ENCODE peak calls at places on chromosomes 4 and X, in nine cellular contexts. One of them, this sample, is unnamed.

GRCh38 chrX:47245156-47245555 is 12.3 kb downstream of the USP11 start:
- DNase-seq in stimulated activated CD8-positive, alpha-beta memory T cell treated with anti-CD3 and anti-CD28 coated beads, Interleukin-12 subunit alpha, Interleukin-12 subunit beta, amount 100 ng/mL, for 4 hours: no peak
- DNase-seq in activated CD8-positive, alpha-beta memory T cell treated with anti-CD3 and anti-CD28 coated beads, Interleukin-2, amount 50 U/mL, for 48 hours: no peak
- DNase-seq in stimulated activated CD4-positive, alpha-beta T cell treated with anti-CD3 and anti-CD28 coated beads, Interleukin-4, amount 100 ng/mL, for 1 hour: no peak
- DNase-seq in left ventricle myocardium inferior: no peak
- DNase-seq in smooth muscle cell of the brain vasculature: no peak
- DNase-seq in fibroblast of lung: no peak
- DNase-seq in cardiac septum: peak; percentile 44
- DNase-seq in hypothalamus: no peak
- DNase-seq in this sample: no peak

GRCh38 chr4:122309988-122310626 is 68.7 kb upstream of the ADAD1 start:
- DNase-seq in stimulated activated CD8-positive, alpha-beta memory T cell treated with anti-CD3 and anti-CD28 coated beads, Interleukin-12 subunit alpha, Interleukin-12 subunit beta, amount 100 ng/mL, for 4 hours: no peak
- DNase-seq in smooth muscle cell of the brain vasculature: no peak
- DNase-seq in left ventricle myocardium inferior: no peak
- DNase-seq in hypothalamus: no peak
- DNase-seq in fibroblast of lung: peak; percentile 47
- DNase-seq in activated CD8-positive, alpha-beta memory T cell treated with anti-CD3 and anti-CD28 coated beads, Interleukin-2, amount 50 U/mL, for 48 hours: no peak
- DNase-seq in stimulated activated CD4-positive, alpha-beta T cell treated with anti-CD3 and anti-CD28 coated beads, Interleukin-4, amount 100 ng/mL, for 1 hour: no peak
- DNase-seq in cardiac septum: no peak
- DNase-seq in this sample: no peak

GRCh38 chrX:153944140-153944799 is at the start of gene RENBP:
- DNase-seq in activated CD8-positive, alpha-beta memory T cell treated with anti-CD3 and anti-CD28 coated beads, Interleukin-2, amount 50 U/mL, for 48 hours: no peak
- DNase-seq in left ventricle myocardium inferior: peak; percentile 61
- DNase-seq in fibroblast of lung: no peak
- DNase-seq in smooth muscle cell of the brain vasculature: no peak
- DNase-seq in stimulated activated CD4-positive, alpha-beta T cell treated with anti-CD3 and anti-CD28 coated beads, Interleukin-4, amount 100 ng/mL, for 1 hour: peak; percentile 47
- DNase-seq in cardiac septum: peak; percentile 91
- DNase-seq in hypothalamus: no peak
- DNase-seq in stimulated activated CD8-positive, alpha-beta memory T cell treated with anti-CD3 and anti-CD28 coated beads, Interleukin-12 subunit alpha, Interleukin-12 subunit beta, amount 100 ng/mL, for 4 hours: no peak
- DNase-seq in this sample: no peak

GRCh38 chr4:153916273-153916755 is 127.4 kb upstream of the SFRP2 start:
- DNase-seq in stimulated activated CD8-positive, alpha-beta memory T cell treated with anti-CD3 and anti-CD28 coated beads, Interleukin-12 subunit alpha, Interleukin-12 subunit beta, amount 100 ng/mL, for 4 hours: no peak
- DNase-seq in cardiac septum: no peak
- DNase-seq in stimulated activated CD4-positive, alpha-beta T cell treated with anti-CD3 and anti-CD28 coated beads, Interleukin-4, amount 100 ng/mL, for 1 hour: peak; percentile 7
- DNase-seq in left ventricle myocardium inferior: no peak
- DNase-seq in activated CD8-positive, alpha-beta memory T cell treated with anti-CD3 and anti-CD28 coated beads, Interleukin-2, amount 50 U/mL, for 48 hours: peak; percentile 56
- DNase-seq in fibroblast of lung: no peak
- DNase-seq in hypothalamus: no peak
- DNase-seq in smooth muscle cell of the brain vasculature: no peak
- DNase-seq in this sample: no peak

GRCh38 chr4:39324446-39324845 is 41.7 kb downstream of the RFC1 start:
- DNase-seq in hypothalamus: no peak
- DNase-seq in stimulated activated CD8-positive, alpha-beta memory T cell treated with anti-CD3 and anti-CD28 coated beads, Interleukin-12 subunit alpha, Interleukin-12 subunit beta, amount 100 ng/mL, for 4 hours: no peak
- DNase-seq in activated CD8-positive, alpha-beta memory T cell treated with anti-CD3 and anti-CD28 coated beads, Interleukin-2, amount 50 U/mL, for 48 hours: no peak
- DNase-seq in smooth muscle cell of the brain vasculature: no peak
- DNase-seq in fibroblast of lung: no peak
- DNase-seq in left ventricle myocardium inferior: no peak
- DNase-seq in stimulated activated CD4-positive, alpha-beta T cell treated with anti-CD3 and anti-CD28 coated beads, Interleukin-4, amount 100 ng/mL, for 1 hour: no peak
- DNase-seq in cardiac septum: no peak
- DNase-seq in this sample: no peak

GRCh38 chr4:92270908-92271307 is 32.9 kb upstream of the GRID2 start:
- DNase-seq in activated CD8-positive, alpha-beta memory T cell treated with anti-CD3 and anti-CD28 coated beads, Interleukin-2, amount 50 U/mL, for 48 hours: no peak
- DNase-seq in smooth muscle cell of the brain vasculature: no peak
- DNase-seq in stimulated activated CD8-positive, alpha-beta memory T cell treated with anti-CD3 and anti-CD28 coated beads, Interleukin-12 subunit alpha, Interleukin-12 subunit beta, amount 100 ng/mL, for 4 hours: no peak
- DNase-seq in fibroblast of lung: no peak
- DNase-seq in stimulated activated CD4-positive, alpha-beta T cell treated with anti-CD3 and anti-CD28 coated beads, Interleukin-4, amount 100 ng/mL, for 1 hour: no peak
- DNase-seq in cardiac septum: no peak
- DNase-seq in hypothalamus: no peak
- DNase-seq in left ventricle myocardium inferior: no peak
- DNase-seq in this sample: no peak

GRCh38 chrX:138018145-138018799 is 452.3 kb downstream of the ZIC3 start:
- DNase-seq in stimulated activated CD8-positive, alpha-beta memory T cell treated with anti-CD3 and anti-CD28 coated beads, Interleukin-12 subunit alpha, Interleukin-12 subunit beta, amount 100 ng/mL, for 4 hours: no peak
- DNase-seq in fibroblast of lung: peak; percentile 5
- DNase-seq in hypothalamus: no peak
- DNase-seq in smooth muscle cell of the brain vasculature: no peak
- DNase-seq in cardiac septum: no peak
- DNase-seq in stimulated activated CD4-positive, alpha-beta T cell treated with anti-CD3 and anti-CD28 coated beads, Interleukin-4, amount 100 ng/mL, for 1 hour: no peak
- DNase-seq in left ventricle myocardium inferior: no peak
- DNase-seq in activated CD8-positive, alpha-beta memory T cell treated with anti-CD3 and anti-CD28 coated beads, Interleukin-2, amount 50 U/mL, for 48 hours: no peak
- DNase-seq in this sample: no peak

GRCh38 chr4:76655566-76656479 is 220.8 kb downstream of the SHROOM3 start:
- DNase-seq in smooth muscle cell of the brain vasculature: no peak
- DNase-seq in hypothalamus: no peak
- DNase-seq in cardiac septum: no peak
- DNase-seq in stimulated activated CD8-positive, alpha-beta memory T cell treated with anti-CD3 and anti-CD28 coated beads, Interleukin-12 subunit alpha, Interleukin-12 subunit beta, amount 100 ng/mL, for 4 hours: no peak
- DNase-seq in activated CD8-positive, alpha-beta memory T cell treated with anti-CD3 and anti-CD28 coated beads, Interleukin-2, amount 50 U/mL, for 48 hours: no peak
- DNase-seq in left ventricle myocardium inferior: no peak
- DNase-seq in stimulated activated CD4-positive, alpha-beta T cell treated with anti-CD3 and anti-CD28 coated beads, Interleukin-4, amount 100 ng/mL, for 1 hour: no peak
- DNase-seq in fibroblast of lung: no peak
- DNase-seq in this sample: no peak

GRCh38 chrX:47179221-47179927 is 14.3 kb upstream of the UBA1 start:
- DNase-seq in cardiac septum: peak; percentile 82
- DNase-seq in activated CD8-positive, alpha-beta memory T cell treated with anti-CD3 and anti-CD28 coated beads, Interleukin-2, amount 50 U/mL, for 48 hours: no peak
- DNase-seq in fibroblast of lung: no peak
- DNase-seq in left ventricle myocardium inferior: peak; percentile 54
- DNase-seq in stimulated activated CD4-positive, alpha-beta T cell treated with anti-CD3 and anti-CD28 coated beads, Interleukin-4, amount 100 ng/mL, for 1 hour: no peak
- DNase-seq in hypothalamus: no peak
- DNase-seq in smooth muscle cell of the brain vasculature: no peak
- DNase-seq in stimulated activated CD8-positive, alpha-beta memory T cell treated with anti-CD3 and anti-CD28 coated beads, Interleukin-12 subunit alpha, Interleukin-12 subunit beta, amount 100 ng/mL, for 4 hours: no peak
- DNase-seq in this sample: no peak

GRCh38 chr4:36303430-36304137 is 22.2 kb downstream of the DTHD1 start:
- DNase-seq in activated CD8-positive, alpha-beta memory T cell treated with anti-CD3 and anti-CD28 coated beads, Interleukin-2, amount 50 U/mL, for 48 hours: no peak
- DNase-seq in cardiac septum: no peak
- DNase-seq in stimulated activated CD8-positive, alpha-beta memory T cell treated with anti-CD3 and anti-CD28 coated beads, Interleukin-12 subunit alpha, Interleukin-12 subunit beta, amount 100 ng/mL, for 4 hours: no peak
- DNase-seq in left ventricle myocardium inferior: no peak
- DNase-seq in fibroblast of lung: no peak
- DNase-seq in hypothalamus: no peak
- DNase-seq in stimulated activated CD4-positive, alpha-beta T cell treated with anti-CD3 and anti-CD28 coated beads, Interleukin-4, amount 100 ng/mL, for 1 hour: no peak
- DNase-seq in smooth muscle cell of the brain vasculature: no peak
- DNase-seq in this sample: no peak

GRCh38 chr4:114606240-114606639 is 7.6 kb downstream of the UGT8 start:
- DNase-seq in stimulated activated CD4-positive, alpha-beta T cell treated with anti-CD3 and anti-CD28 coated beads, Interleukin-4, amount 100 ng/mL, for 1 hour: no peak
- DNase-seq in hypothalamus: no peak
- DNase-seq in stimulated activated CD8-positive, alpha-beta memory T cell treated with anti-CD3 and anti-CD28 coated beads, Interleukin-12 subunit alpha, Interleukin-12 subunit beta, amount 100 ng/mL, for 4 hours: no peak
- DNase-seq in left ventricle myocardium inferior: no peak
- DNase-seq in activated CD8-positive, alpha-beta memory T cell treated with anti-CD3 and anti-CD28 coated beads, Interleukin-2, amount 50 U/mL, for 48 hours: no peak
- DNase-seq in smooth muscle cell of the brain vasculature: no peak
- DNase-seq in fibroblast of lung: no peak
- DNase-seq in cardiac septum: no peak
- DNase-seq in this sample: no peak

GRCh38 chrX:49041683-49042529 is 1.3 kb downstream of the TFE3 start:
- DNase-seq in hypothalamus: no peak
- DNase-seq in stimulated activated CD8-positive, alpha-beta memory T cell treated with anti-CD3 and anti-CD28 coated beads, Interleukin-12 subunit alpha, Interleukin-12 subunit beta, amount 100 ng/mL, for 4 hours: no peak
- DNase-seq in activated CD8-positive, alpha-beta memory T cell treated with anti-CD3 and anti-CD28 coated beads, Interleukin-2, amount 50 U/mL, for 48 hours: no peak
- DNase-seq in left ventricle myocardium inferior: peak; percentile 17
- DNase-seq in fibroblast of lung: peak; percentile 56
- DNase-seq in cardiac septum: no peak
- DNase-seq in stimulated activated CD4-positive, alpha-beta T cell treated with anti-CD3 and anti-CD28 coated beads, Interleukin-4, amount 100 ng/mL, for 1 hour: no peak
- DNase-seq in smooth muscle cell of the brain vasculature: no peak
- DNase-seq in this sample: no peak

GRCh38 chr4:139558235-139559094 is 2.4 kb upstream of the SETD7 start:
- DNase-seq in left ventricle myocardium inferior: no peak
- DNase-seq in smooth muscle cell of the brain vasculature: no peak
- DNase-seq in fibroblast of lung: no peak
- DNase-seq in hypothalamus: no peak
- DNase-seq in activated CD8-positive, alpha-beta memory T cell treated with anti-CD3 and anti-CD28 coated beads, Interleukin-2, amount 50 U/mL, for 48 hours: no peak
- DNase-seq in stimulated activated CD4-positive, alpha-beta T cell treated with anti-CD3 and anti-CD28 coated beads, Interleukin-4, amount 100 ng/mL, for 1 hour: no peak
- DNase-seq in stimulated activated CD8-positive, alpha-beta memory T cell treated with anti-CD3 and anti-CD28 coated beads, Interleukin-12 subunit alpha, Interleukin-12 subunit beta, amount 100 ng/mL, for 4 hours: no peak
- DNase-seq in cardiac septum: no peak
- DNase-seq in this sample: no peak

GRCh38 chr4:185933078-185933581 is 121.1 kb upstream of the SORBS2 start:
- DNase-seq in hypothalamus: no peak
- DNase-seq in left ventricle myocardium inferior: no peak
- DNase-seq in stimulated activated CD8-positive, alpha-beta memory T cell treated with anti-CD3 and anti-CD28 coated beads, Interleukin-12 subunit alpha, Interleukin-12 subunit beta, amount 100 ng/mL, for 4 hours: no peak
- DNase-seq in smooth muscle cell of the brain vasculature: no peak
- DNase-seq in activated CD8-positive, alpha-beta memory T cell treated with anti-CD3 and anti-CD28 coated beads, Interleukin-2, amount 50 U/mL, for 48 hours: no peak
- DNase-seq in fibroblast of lung: no peak
- DNase-seq in cardiac septum: no peak
- DNase-seq in stimulated activated CD4-positive, alpha-beta T cell treated with anti-CD3 and anti-CD28 coated beads, Interleukin-4, amount 100 ng/mL, for 1 hour: no peak
- DNase-seq in this sample: no peak

GRCh38 chrX:87805829-87806490 is 288.4 kb downstream of the KLHL4 start:
- DNase-seq in cardiac septum: no peak
- DNase-seq in fibroblast of lung: no peak
- DNase-seq in stimulated activated CD4-positive, alpha-beta T cell treated with anti-CD3 and anti-CD28 coated beads, Interleukin-4, amount 100 ng/mL, for 1 hour: no peak
- DNase-seq in left ventricle myocardium inferior: no peak
- DNase-seq in hypothalamus: no peak
- DNase-seq in activated CD8-positive, alpha-beta memory T cell treated with anti-CD3 and anti-CD28 coated beads, Interleukin-2, amount 50 U/mL, for 48 hours: no peak
- DNase-seq in smooth muscle cell of the brain vasculature: no peak
- DNase-seq in stimulated activated CD8-positive, alpha-beta memory T cell treated with anti-CD3 and anti-CD28 coated beads, Interleukin-12 subunit alpha, Interleukin-12 subunit beta, amount 100 ng/mL, for 4 hours: no peak
- DNase-seq in this sample: no peak

GRCh38 chr4:83771113-83771705 is 235.3 kb downstream of the GPAT3 start:
- DNase-seq in smooth muscle cell of the brain vasculature: peak; percentile 36
- DNase-seq in hypothalamus: no peak
- DNase-seq in left ventricle myocardium inferior: peak; percentile 27
- DNase-seq in fibroblast of lung: peak; percentile 29
- DNase-seq in stimulated activated CD4-positive, alpha-beta T cell treated with anti-CD3 and anti-CD28 coated beads, Interleukin-4, amount 100 ng/mL, for 1 hour: no peak
- DNase-seq in cardiac septum: no peak
- DNase-seq in stimulated activated CD8-positive, alpha-beta memory T cell treated with anti-CD3 and anti-CD28 coated beads, Interleukin-12 subunit alpha, Interleukin-12 subunit beta, amount 100 ng/mL, for 4 hours: no peak
- DNase-seq in activated CD8-positive, alpha-beta memory T cell treated with anti-CD3 and anti-CD28 coated beads, Interleukin-2, amount 50 U/mL, for 48 hours: no peak
- DNase-seq in this sample: peak; percentile 54

GRCh38 chr4:185932491-185932890 is 120.5 kb upstream of the SORBS2 start:
- DNase-seq in left ventricle myocardium inferior: no peak
- DNase-seq in smooth muscle cell of the brain vasculature: peak; percentile 76
- DNase-seq in stimulated activated CD8-positive, alpha-beta memory T cell treated with anti-CD3 and anti-CD28 coated beads, Interleukin-12 subunit alpha, Interleukin-12 subunit beta, amount 100 ng/mL, for 4 hours: no peak
- DNase-seq in hypothalamus: no peak
- DNase-seq in cardiac septum: no peak
- DNase-seq in activated CD8-positive, alpha-beta memory T cell treated with anti-CD3 and anti-CD28 coated beads, Interleukin-2, amount 50 U/mL, for 48 hours: no peak
- DNase-seq in fibroblast of lung: no peak
- DNase-seq in stimulated activated CD4-positive, alpha-beta T cell treated with anti-CD3 and anti-CD28 coated beads, Interleukin-4, amount 100 ng/mL, for 1 hour: no peak
- DNase-seq in this sample: no peak

GRCh38 chr4:76726141-76726540 is 171.8 kb downstream of the SOWAHB start:
- DNase-seq in stimulated activated CD4-positive, alpha-beta T cell treated with anti-CD3 and anti-CD28 coated beads, Interleukin-4, amount 100 ng/mL, for 1 hour: no peak
- DNase-seq in left ventricle myocardium inferior: no peak
- DNase-seq in cardiac septum: no peak
- DNase-seq in activated CD8-positive, alpha-beta memory T cell treated with anti-CD3 and anti-CD28 coated beads, Interleukin-2, amount 50 U/mL, for 48 hours: no peak
- DNase-seq in fibroblast of lung: no peak
- DNase-seq in stimulated activated CD8-positive, alpha-beta memory T cell treated with anti-CD3 and anti-CD28 coated beads, Interleukin-12 subunit alpha, Interleukin-12 subunit beta, amount 100 ng/mL, for 4 hours: no peak
- DNase-seq in hypothalamus: no peak
- DNase-seq in smooth muscle cell of the brain vasculature: no peak
- DNase-seq in this sample: no peak

GRCh38 chr4:83498187-83498586 is 13.3 kb upstream of the ABRAXAS1 start:
- DNase-seq in stimulated activated CD8-positive, alpha-beta memory T cell treated with anti-CD3 and anti-CD28 coated beads, Interleukin-12 subunit alpha, Interleukin-12 subunit beta, amount 100 ng/mL, for 4 hours: no peak
- DNase-seq in stimulated activated CD4-positive, alpha-beta T cell treated with anti-CD3 and anti-CD28 coated beads, Interleukin-4, amount 100 ng/mL, for 1 hour: no peak
- DNase-seq in hypothalamus: no peak
- DNase-seq in activated CD8-positive, alpha-beta memory T cell treated with anti-CD3 and anti-CD28 coated beads, Interleukin-2, amount 50 U/mL, for 48 hours: no peak
- DNase-seq in smooth muscle cell of the brain vasculature: no peak
- DNase-seq in left ventricle myocardium inferior: no peak
- DNase-seq in cardiac septum: no peak
- DNase-seq in fibroblast of lung: no peak
- DNase-seq in this sample: no peak

GRCh38 chr4:88616275-88616996 is 24.2 kb downstream of the HERC3 start:
- DNase-seq in smooth muscle cell of the brain vasculature: no peak
- DNase-seq in stimulated activated CD4-positive, alpha-beta T cell treated with anti-CD3 and anti-CD28 coated beads, Interleukin-4, amount 100 ng/mL, for 1 hour: no peak
- DNase-seq in hypothalamus: no peak
- DNase-seq in cardiac septum: no peak
- DNase-seq in activated CD8-positive, alpha-beta memory T cell treated with anti-CD3 and anti-CD28 coated beads, Interleukin-2, amount 50 U/mL, for 48 hours: no peak
- DNase-seq in stimulated activated CD8-positive, alpha-beta memory T cell treated with anti-CD3 and anti-CD28 coated beads, Interleukin-12 subunit alpha, Interleukin-12 subunit beta, amount 100 ng/mL, for 4 hours: no peak
- DNase-seq in fibroblast of lung: peak; percentile 87
- DNase-seq in left ventricle myocardium inferior: no peak
- DNase-seq in this sample: no peak

GRCh38 chr4:108947526-108947925 is 184.7 kb upstream of the ETNPPL start:
- DNase-seq in fibroblast of lung: no peak
- DNase-seq in stimulated activated CD4-positive, alpha-beta T cell treated with anti-CD3 and anti-CD28 coated beads, Interleukin-4, amount 100 ng/mL, for 1 hour: no peak
- DNase-seq in smooth muscle cell of the brain vasculature: no peak
- DNase-seq in stimulated activated CD8-positive, alpha-beta memory T cell treated with anti-CD3 and anti-CD28 coated beads, Interleukin-12 subunit alpha, Interleukin-12 subunit beta, amount 100 ng/mL, for 4 hours: no peak
- DNase-seq in activated CD8-positive, alpha-beta memory T cell treated with anti-CD3 and anti-CD28 coated beads, Interleukin-2, amount 50 U/mL, for 48 hours: no peak
- DNase-seq in left ventricle myocardium inferior: no peak
- DNase-seq in hypothalamus: no peak
- DNase-seq in cardiac septum: no peak
- DNase-seq in this sample: no peak

GRCh38 chr4:20326977-20327376 is 75.3 kb downstream of the SLIT2 start:
- DNase-seq in smooth muscle cell of the brain vasculature: no peak
- DNase-seq in stimulated activated CD4-positive, alpha-beta T cell treated with anti-CD3 and anti-CD28 coated beads, Interleukin-4, amount 100 ng/mL, for 1 hour: no peak
- DNase-seq in left ventricle myocardium inferior: no peak
- DNase-seq in hypothalamus: no peak
- DNase-seq in stimulated activated CD8-positive, alpha-beta memory T cell treated with anti-CD3 and anti-CD28 coated beads, Interleukin-12 subunit alpha, Interleukin-12 subunit beta, amount 100 ng/mL, for 4 hours: no peak
- DNase-seq in fibroblast of lung: peak; percentile 38
- DNase-seq in cardiac septum: no peak
- DNase-seq in activated CD8-positive, alpha-beta memory T cell treated with anti-CD3 and anti-CD28 coated beads, Interleukin-2, amount 50 U/mL, for 48 hours: no peak
- DNase-seq in this sample: no peak

GRCh38 chr4:80092847-80093246 is 19.8 kb upstream of the ANTXR2 start:
- DNase-seq in left ventricle myocardium inferior: no peak
- DNase-seq in cardiac septum: no peak
- DNase-seq in smooth muscle cell of the brain vasculature: no peak
- DNase-seq in hypothalamus: no peak
- DNase-seq in stimulated activated CD8-positive, alpha-beta memory T cell treated with anti-CD3 and anti-CD28 coated beads, Interleukin-12 subunit alpha, Interleukin-12 subunit beta, amount 100 ng/mL, for 4 hours: no peak
- DNase-seq in stimulated activated CD4-positive, alpha-beta T cell treated with anti-CD3 and anti-CD28 coated beads, Interleukin-4, amount 100 ng/mL, for 1 hour: no peak
- DNase-seq in fibroblast of lung: no peak
- DNase-seq in activated CD8-positive, alpha-beta memory T cell treated with anti-CD3 and anti-CD28 coated beads, Interleukin-2, amount 50 U/mL, for 48 hours: no peak
- DNase-seq in this sample: no peak

GRCh38 chrX:69024931-69025330 is 140.3 kb downstream of the PJA1 start:
- DNase-seq in stimulated activated CD8-positive, alpha-beta memory T cell treated with anti-CD3 and anti-CD28 coated beads, Interleukin-12 subunit alpha, Interleukin-12 subunit beta, amount 100 ng/mL, for 4 hours: no peak
- DNase-seq in cardiac septum: no peak
- DNase-seq in left ventricle myocardium inferior: peak; percentile 78
- DNase-seq in stimulated activated CD4-positive, alpha-beta T cell treated with anti-CD3 and anti-CD28 coated beads, Interleukin-4, amount 100 ng/mL, for 1 hour: no peak
- DNase-seq in smooth muscle cell of the brain vasculature: no peak
- DNase-seq in activated CD8-positive, alpha-beta memory T cell treated with anti-CD3 and anti-CD28 coated beads, Interleukin-2, amount 50 U/mL, for 48 hours: no peak
- DNase-seq in hypothalamus: no peak
- DNase-seq in fibroblast of lung: peak; percentile 76
- DNase-seq in this sample: no peak

GRCh38 chrX:154019633-154020499 is at the start of gene IRAK1:
- DNase-seq in activated CD8-positive, alpha-beta memory T cell treated with anti-CD3 and anti-CD28 coated beads, Interleukin-2, amount 50 U/mL, for 48 hours: peak; percentile 74
- DNase-seq in stimulated activated CD4-positive, alpha-beta T cell treated with anti-CD3 and anti-CD28 coated beads, Interleukin-4, amount 100 ng/mL, for 1 hour: peak; percentile 59
- DNase-seq in left ventricle myocardium inferior: peak; percentile 52
- DNase-seq in fibroblast of lung: peak; percentile 52
- DNase-seq in stimulated activated CD8-positive, alpha-beta memory T cell treated with anti-CD3 and anti-CD28 coated beads, Interleukin-12 subunit alpha, Interleukin-12 subunit beta, amount 100 ng/mL, for 4 hours: peak; percentile 48
- DNase-seq in smooth muscle cell of the brain vasculature: no peak
- DNase-seq in cardiac septum: no peak
- DNase-seq in hypothalamus: no peak
- DNase-seq in this sample: no peak

GRCh38 chr4:48538358-48538757 is 48.3 kb downstream of the ZAR1 start:
- DNase-seq in stimulated activated CD8-positive, alpha-beta memory T cell treated with anti-CD3 and anti-CD28 coated beads, Interleukin-12 subunit alpha, Interleukin-12 subunit beta, amount 100 ng/mL, for 4 hours: no peak
- DNase-seq in activated CD8-positive, alpha-beta memory T cell treated with anti-CD3 and anti-CD28 coated beads, Interleukin-2, amount 50 U/mL, for 48 hours: no peak
- DNase-seq in hypothalamus: no peak
- DNase-seq in fibroblast of lung: no peak
- DNase-seq in smooth muscle cell of the brain vasculature: no peak
- DNase-seq in left ventricle myocardium inferior: no peak
- DNase-seq in stimulated activated CD4-positive, alpha-beta T cell treated with anti-CD3 and anti-CD28 coated beads, Interleukin-4, amount 100 ng/mL, for 1 hour: no peak
- DNase-seq in cardiac septum: no peak
- DNase-seq in this sample: no peak

GRCh38 chr4:109067509-109068205 is 234.8 kb downstream of the COL25A1 start:
- DNase-seq in stimulated activated CD8-positive, alpha-beta memory T cell treated with anti-CD3 and anti-CD28 coated beads, Interleukin-12 subunit alpha, Interleukin-12 subunit beta, amount 100 ng/mL, for 4 hours: no peak
- DNase-seq in activated CD8-positive, alpha-beta memory T cell treated with anti-CD3 and anti-CD28 coated beads, Interleukin-2, amount 50 U/mL, for 48 hours: no peak
- DNase-seq in cardiac septum: no peak
- DNase-seq in fibroblast of lung: peak; percentile 52
- DNase-seq in stimulated activated CD4-positive, alpha-beta T cell treated with anti-CD3 and anti-CD28 coated beads, Interleukin-4, amount 100 ng/mL, for 1 hour: no peak
- DNase-seq in hypothalamus: no peak
- DNase-seq in left ventricle myocardium inferior: peak; percentile 23
- DNase-seq in smooth muscle cell of the brain vasculature: no peak
- DNase-seq in this sample: no peak